ENCODE peak calls at places on chromosomes 13 and 19, in seven cellular contexts. One of them, this sample, is unnamed.

GRCh38 chr13:44557986-44558385 is 18.1 kb downstream of the TSC22D1 start:
- DNase-seq in sigmoid colon: no peak
- DNase-seq in Panc1: no peak
- DNase-seq in GM23338: no peak
- DNase-seq in breast epithelium: no peak
- DNase-seq in esophagus muscularis mucosa: no peak
- DNase-seq in HL-60: no peak
- DNase-seq in this sample: no peak

GRCh38 chr13:75217949-75218348 is 264.0 kb downstream of the TBC1D4 start:
- DNase-seq in HL-60: no peak
- DNase-seq in esophagus muscularis mucosa: no peak
- DNase-seq in Panc1: no peak
- DNase-seq in GM23338: no peak
- DNase-seq in sigmoid colon: no peak
- DNase-seq in breast epithelium: no peak
- DNase-seq in this sample: no peak

GRCh38 chr19:2053601-2054389 is 2.8 kb upstream of the MKNK2 start:
- DNase-seq in esophagus muscularis mucosa: no peak
- DNase-seq in Panc1: no peak
- DNase-seq in breast epithelium: no peak
- DNase-seq in sigmoid colon: peak
- DNase-seq in GM23338: no peak
- DNase-seq in HL-60: no peak
- DNase-seq in this sample: no peak

GRCh38 chr19:3210347-3211017 is 14.0 kb upstream of the CELF5 start:
- DNase-seq in breast epithelium: no peak
- DNase-seq in HL-60: no peak
- DNase-seq in Panc1: peak
- DNase-seq in sigmoid colon: no peak
- DNase-seq in esophagus muscularis mucosa: no peak
- DNase-seq in GM23338: peak
- DNase-seq in this sample: peak

GRCh38 chr19:13817018-13817614 is 21.9 kb downstream of the ZSWIM4 start:
- DNase-seq in sigmoid colon: no peak
- DNase-seq in esophagus muscularis mucosa: no peak
- DNase-seq in GM23338: peak
- DNase-seq in HL-60: no peak
- DNase-seq in breast epithelium: no peak
- DNase-seq in Panc1: no peak
- DNase-seq in this sample: no peak

GRCh38 chr19:10855879-10856522 is 7.8 kb downstream of the C19orf38 start:
- DNase-seq in breast epithelium: no peak
- DNase-seq in sigmoid colon: no peak
- DNase-seq in Panc1: no peak
- DNase-seq in esophagus muscularis mucosa: no peak
- DNase-seq in GM23338: peak
- DNase-seq in HL-60: no peak
- DNase-seq in this sample: no peak

GRCh38 chr13:110907951-110908898 is 6.6 kb downstream of the ANKRD10 start:
- DNase-seq in sigmoid colon: no peak
- DNase-seq in HL-60: no peak
- DNase-seq in breast epithelium: peak
- DNase-seq in esophagus muscularis mucosa: no peak
- DNase-seq in Panc1: no peak
- DNase-seq in GM23338: peak
- DNase-seq in this sample: peak

GRCh38 chr13:20217168-20217567 is 15.0 kb downstream of the GJB6 start:
- DNase-seq in Panc1: no peak
- DNase-seq in esophagus muscularis mucosa: no peak
- DNase-seq in HL-60: no peak
- DNase-seq in sigmoid colon: no peak
- DNase-seq in GM23338: no peak
- DNase-seq in breast epithelium: no peak
- DNase-seq in this sample: no peak

GRCh38 chr19:51107406-51108065 is 673 bp downstream of the CTU1 start:
- DNase-seq in GM23338: peak
- DNase-seq in esophagus muscularis mucosa: no peak
- DNase-seq in Panc1: no peak
- DNase-seq in HL-60: no peak
- DNase-seq in sigmoid colon: no peak
- DNase-seq in breast epithelium: no peak
- DNase-seq in this sample: peak

GRCh38 chr13:44116562-44117315 is 237.0 kb downstream of the LACC1 start:
- DNase-seq in Panc1: no peak
- DNase-seq in GM23338: peak
- DNase-seq in breast epithelium: no peak
- DNase-seq in HL-60: no peak
- DNase-seq in sigmoid colon: no peak
- DNase-seq in esophagus muscularis mucosa: peak
- DNase-seq in this sample: no peak

GRCh38 chr13:30847697-30848307 is 58.3 kb upstream of the MEDAG start:
- DNase-seq in breast epithelium: no peak
- DNase-seq in sigmoid colon: no peak
- DNase-seq in HL-60: no peak
- DNase-seq in GM23338: no peak
- DNase-seq in Panc1: no peak
- DNase-seq in esophagus muscularis mucosa: no peak
- DNase-seq in this sample: no peak

GRCh38 chr13:98827449-98827848 is 75.0 kb upstream of the SLC15A1 start:
- DNase-seq in sigmoid colon: no peak
- DNase-seq in GM23338: peak
- DNase-seq in HL-60: no peak
- DNase-seq in esophagus muscularis mucosa: no peak
- DNase-seq in breast epithelium: no peak
- DNase-seq in Panc1: no peak
- DNase-seq in this sample: no peak

GRCh38 chr13:36193151-36193855 is 21.1 kb downstream of the SOHLH2 start:
- DNase-seq in sigmoid colon: no peak
- DNase-seq in breast epithelium: no peak
- DNase-seq in esophagus muscularis mucosa: no peak
- DNase-seq in Panc1: no peak
- DNase-seq in HL-60: no peak
- DNase-seq in GM23338: no peak
- DNase-seq in this sample: no peak

GRCh38 chr13:113143466-113144254 is 14.8 kb upstream of the PROZ start:
- DNase-seq in esophagus muscularis mucosa: no peak
- DNase-seq in breast epithelium: no peak
- DNase-seq in HL-60: no peak
- DNase-seq in GM23338: no peak
- DNase-seq in Panc1: no peak
- DNase-seq in sigmoid colon: no peak
- DNase-seq in this sample: no peak
- TF ChIP-seq POLR2AphosphoS5 in esophagus muscularis mucosa: no peak
- TF ChIP-seq POLR2AphosphoS5 in breast epithelium: no peak
- TF ChIP-seq POLR2AphosphoS5 in HL-60: no peak
- TF ChIP-seq POLR2AphosphoS5 in GM23338: no peak
- TF ChIP-seq POLR2AphosphoS5 in Panc1: no peak
- TF ChIP-seq POLR2AphosphoS5 in sigmoid colon: no peak
- TF ChIP-seq POLR2AphosphoS5 in this sample: no peak

GRCh38 chr19:39408392-39409206 is 2.0 kb downstream of the ZFP36 start:
- DNase-seq in HL-60: no peak
- DNase-seq in esophagus muscularis mucosa: no peak
- DNase-seq in Panc1: peak
- DNase-seq in breast epithelium: peak
- DNase-seq in GM23338: no peak
- DNase-seq in sigmoid colon: peak
- DNase-seq in this sample: peak
- TF ChIP-seq POLR2AphosphoS5 in HL-60: no peak
- TF ChIP-seq POLR2AphosphoS5 in esophagus muscularis mucosa: peak
- TF ChIP-seq POLR2AphosphoS5 in Panc1: no peak
- TF ChIP-seq POLR2AphosphoS5 in breast epithelium: peak
- TF ChIP-seq POLR2AphosphoS5 in GM23338: no peak
- TF ChIP-seq POLR2AphosphoS5 in sigmoid colon: peak
- TF ChIP-seq POLR2AphosphoS5 in this sample: peak

DNA sequence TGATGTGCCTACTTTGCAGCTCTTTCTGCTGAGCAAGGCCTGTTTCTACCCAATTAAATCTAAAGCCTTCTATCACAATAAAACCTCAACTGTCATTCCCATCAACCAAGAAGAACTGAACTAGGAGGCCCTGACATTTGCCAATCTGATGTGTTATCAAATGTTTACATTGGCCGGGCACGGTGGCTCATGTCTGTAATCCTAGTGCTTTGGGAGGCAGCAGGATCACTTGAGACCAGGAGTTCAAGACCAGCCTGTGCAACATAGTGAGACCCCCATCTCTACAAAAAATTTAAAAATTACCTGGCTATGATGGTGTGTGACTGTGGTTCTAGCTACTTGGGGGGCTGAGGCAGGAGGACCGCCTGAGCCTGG is 2.8 kb upstream of the FBXO17 start:
- DNase-seq in esophagus muscularis mucosa: no peak
- DNase-seq in Panc1: no peak
- DNase-seq in GM23338: no peak
- DNase-seq in HL-60: no peak
- DNase-seq in sigmoid colon: no peak
- DNase-seq in breast epithelium: no peak
- DNase-seq in this sample: no peak
- TF ChIP-seq POLR2AphosphoS5 in esophagus muscularis mucosa: no peak
- TF ChIP-seq POLR2AphosphoS5 in Panc1: no peak
- TF ChIP-seq POLR2AphosphoS5 in GM23338: no peak
- TF ChIP-seq POLR2AphosphoS5 in HL-60: no peak
- TF ChIP-seq POLR2AphosphoS5 in sigmoid colon: no peak
- TF ChIP-seq POLR2AphosphoS5 in breast epithelium: no peak
- TF ChIP-seq POLR2AphosphoS5 in this sample: no peak

GRCh38 chr13:33285420-33286124 is at the start of gene STARD13:
- DNase-seq in GM23338: peak
- DNase-seq in sigmoid colon: peak
- DNase-seq in HL-60: no peak
- DNase-seq in esophagus muscularis mucosa: peak
- DNase-seq in Panc1: peak
- DNase-seq in breast epithelium: peak
- DNase-seq in this sample: peak
- TF ChIP-seq POLR2AphosphoS5 in GM23338: peak
- TF ChIP-seq POLR2AphosphoS5 in sigmoid colon: peak
- TF ChIP-seq POLR2AphosphoS5 in HL-60: no peak
- TF ChIP-seq POLR2AphosphoS5 in esophagus muscularis mucosa: peak
- TF ChIP-seq POLR2AphosphoS5 in Panc1: peak
- TF ChIP-seq POLR2AphosphoS5 in breast epithelium: peak
- TF ChIP-seq POLR2AphosphoS5 in this sample: peak

GRCh38 chr19:35741216-35741541 is 1.1 kb downstream of the IGFLR1 start:
- DNase-seq in HL-60: no peak
- DNase-seq in sigmoid colon: no peak
- DNase-seq in breast epithelium: no peak
- DNase-seq in GM23338: no peak
- DNase-seq in Panc1: no peak
- DNase-seq in esophagus muscularis mucosa: no peak
- DNase-seq in this sample: no peak
- TF ChIP-seq POLR2AphosphoS5 in HL-60: no peak
- TF ChIP-seq POLR2AphosphoS5 in sigmoid colon: no peak
- TF ChIP-seq POLR2AphosphoS5 in breast epithelium: no peak
- TF ChIP-seq POLR2AphosphoS5 in GM23338: no peak
- TF ChIP-seq POLR2AphosphoS5 in Panc1: no peak
- TF ChIP-seq POLR2AphosphoS5 in esophagus muscularis mucosa: no peak
- TF ChIP-seq POLR2AphosphoS5 in this sample: no peak